ENCODE peak calls at places on chromosomes 6 and 20, in ten cellular contexts. S is uterus, L is astrocyte of the spinal cord, Z is psoas muscle, T is BE2C, H is endothelial cell of umbilical vein, J is endodermal cell, B is SK-N-SH, R is AG09309, U is cardiac muscle cell. Q is an unnamed sample.

GRCh38 chr20:40470313-40471260 is 218.4 kb downstream of the MAFB start:
- DNase-seq in U (no peak), J (no peak), L (no peak), Z (peak; percentile 26), B (peak; percentile 19), H (no peak), T (no peak), R (no peak), S (peak; percentile 26), Q (peak; percentile 31)

GRCh38 chr6:139954463-139955071 is 580.1 kb upstream of the CITED2 start:
- DNase-seq in S (no peak), J (no peak), Z (no peak), U (no peak), H (no peak), L (no peak), T (no peak), R (no peak), B (no peak), Q (no peak)

GRCh38 chr20:15339264-15339663 is 1001.9 kb upstream of the FLRT3 start:
- DNase-seq in B (no peak), S (no peak), Z (no peak), U (no peak), H (no peak), T (no peak), J (no peak), L (no peak), R (no peak), Q (no peak)

GRCh38 chr6:124987291-124987690 is 25.1 kb downstream of the RNF217 start:
- DNase-seq in U (peak; percentile 34), T (no peak), H (no peak), L (no peak), R (no peak), Z (no peak), S (no peak), B (no peak), J (no peak), Q (no peak)

GRCh38 chr6:8652710-8653109 is 217.4 kb upstream of the SLC35B3 start:
- DNase-seq in S (no peak), J (peak; percentile 44), U (no peak), H (no peak), T (no peak), L (no peak), R (no peak), B (no peak), Z (no peak), Q (no peak)

GRCh38 chr6:88492824-88493223 is 326.7 kb upstream of the CNR1 start:
- DNase-seq in J (no peak), T (peak; percentile 13), Z (no peak), H (peak; percentile 41), S (no peak), L (peak; percentile 61), U (peak; percentile 53), R (peak; percentile 3), B (peak; percentile 19), Q (peak; percentile 27)

GRCh38 chr20:50350510-50351249 is 159.5 kb upstream of the PTPN1 start:
- DNase-seq in J (no peak), B (no peak), Z (no peak), R (no peak), U (no peak), T (no peak), S (no peak), H (no peak), L (no peak), Q (no peak)

GRCh38 chr20:47799116-47799715 is 13.9 kb upstream of the SULF2 start:
- DNase-seq in T (no peak), H (peak; percentile 66), J (no peak), Z (no peak), B (no peak), L (no peak), S (no peak), U (peak; percentile 44), R (no peak), Q (no peak)

DNA sequence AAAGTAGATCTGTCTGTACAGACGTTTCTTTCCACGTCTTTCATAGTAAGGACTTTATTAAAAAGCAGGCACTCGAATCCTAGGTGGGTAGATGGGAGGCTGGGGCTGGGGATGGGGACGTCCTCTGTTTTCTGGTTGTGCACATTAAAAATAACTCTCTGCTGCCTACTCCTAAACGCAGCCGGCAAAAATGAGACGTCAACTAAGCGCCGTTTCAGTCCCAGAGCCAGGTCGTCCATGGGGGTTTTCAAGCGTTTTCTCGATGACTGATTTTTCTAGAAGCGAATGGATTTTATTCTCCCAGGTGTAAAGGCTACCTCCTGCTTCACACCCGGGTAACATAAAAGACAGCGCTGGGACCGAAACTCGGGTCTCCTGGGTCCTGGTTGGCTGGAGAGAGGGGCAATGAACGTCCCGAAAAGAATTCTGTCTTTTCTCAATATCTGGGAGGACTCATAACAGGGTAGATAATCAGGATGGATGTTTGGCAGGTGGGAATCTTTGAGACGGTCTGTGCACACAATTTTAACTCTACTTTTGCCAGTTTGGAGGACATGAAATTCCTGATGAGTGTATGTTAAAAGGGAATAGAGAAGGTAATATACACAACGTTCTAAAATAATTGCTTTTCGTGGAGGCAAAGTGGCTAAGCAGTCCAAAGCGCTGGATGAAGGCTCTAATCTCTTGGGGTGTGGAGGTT is 25.3 kb downstream of the GPX6 start:
- DNase-seq in H (no peak), J (no peak), U (no peak), T (no peak), B (peak; percentile 50), Z (no peak), S (peak; percentile 26), R (no peak), L (no peak), Q (peak; percentile 31)
- H3K4me3 ChIP-seq in H (peak overlapping the region; percentile 48), J (peak overlapping the region; percentile 90), U (peak overlapping the region; percentile 44), T (peak overlapping the region; percentile 80), B (peak overlapping the region; percentile 58), Z (peak overlapping the region; percentile 36), S (peak overlapping the region; percentile 46), R (peak overlapping the region; percentile 48), L (peak overlapping the region; percentile 68), Q (peak overlapping the region; percentile 50)

GRCh38 chr20:59147197-59147596 is 16.4 kb upstream of the ZNF831 start:
- DNase-seq in J (no peak), U (no peak), B (peak; percentile 79), R (no peak), Z (no peak), H (no peak), S (no peak), L (no peak), T (no peak), Q (no peak)

GRCh38 chr20:59145926-59146800 is 17.5 kb upstream of the ZNF831 start:
- DNase-seq in J (no peak), T (no peak), H (no peak), Z (no peak), U (no peak), L (no peak), S (no peak), B (no peak), R (no peak), Q (no peak)

GRCh38 chr20:59145247-59145925 is 18.2 kb upstream of the ZNF831 start:
- DNase-seq in B (no peak), S (no peak), H (no peak), J (no peak), R (no peak), U (no peak), Z (no peak), T (no peak), L (no peak), Q (no peak)

GRCh38 chr20:59144831-59145196 is 18.8 kb upstream of the ZNF831 start:
- DNase-seq in J (no peak), L (no peak), R (no peak), S (no peak), H (no peak), Z (no peak), T (no peak), B (no peak), U (no peak), Q (no peak)

DNA sequence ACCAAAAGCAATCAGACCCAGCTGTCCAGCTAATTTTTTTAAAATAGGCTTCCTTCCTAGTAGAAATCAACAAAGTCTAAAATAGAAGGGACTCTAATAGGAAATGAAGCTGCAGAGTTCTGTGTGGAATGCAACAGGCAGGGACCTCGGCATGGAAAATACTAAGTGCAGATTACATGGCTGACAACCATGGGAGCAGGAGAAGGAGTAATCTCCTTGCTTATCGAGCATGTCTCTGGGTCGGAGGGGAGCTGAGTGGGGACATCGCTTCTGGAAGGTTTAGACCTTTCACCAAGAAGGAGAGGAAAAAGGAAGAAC is 16.9 kb upstream of the ZNF831 start:
- DNase-seq in U (no peak), B (peak; percentile 45), H (no peak), J (no peak), R (no peak), Z (no peak), L (no peak), T (no peak), S (no peak), Q (no peak)
- H3K4me3 ChIP-seq in U (no peak overlapping the region), B (no peak overlapping the region), H (no peak overlapping the region), J (no peak overlapping the region), R (no peak overlapping the region), Z (no peak overlapping the region), L (no peak overlapping the region), T (no peak overlapping the region), S (no peak overlapping the region), Q (no peak overlapping the region)

DNA sequence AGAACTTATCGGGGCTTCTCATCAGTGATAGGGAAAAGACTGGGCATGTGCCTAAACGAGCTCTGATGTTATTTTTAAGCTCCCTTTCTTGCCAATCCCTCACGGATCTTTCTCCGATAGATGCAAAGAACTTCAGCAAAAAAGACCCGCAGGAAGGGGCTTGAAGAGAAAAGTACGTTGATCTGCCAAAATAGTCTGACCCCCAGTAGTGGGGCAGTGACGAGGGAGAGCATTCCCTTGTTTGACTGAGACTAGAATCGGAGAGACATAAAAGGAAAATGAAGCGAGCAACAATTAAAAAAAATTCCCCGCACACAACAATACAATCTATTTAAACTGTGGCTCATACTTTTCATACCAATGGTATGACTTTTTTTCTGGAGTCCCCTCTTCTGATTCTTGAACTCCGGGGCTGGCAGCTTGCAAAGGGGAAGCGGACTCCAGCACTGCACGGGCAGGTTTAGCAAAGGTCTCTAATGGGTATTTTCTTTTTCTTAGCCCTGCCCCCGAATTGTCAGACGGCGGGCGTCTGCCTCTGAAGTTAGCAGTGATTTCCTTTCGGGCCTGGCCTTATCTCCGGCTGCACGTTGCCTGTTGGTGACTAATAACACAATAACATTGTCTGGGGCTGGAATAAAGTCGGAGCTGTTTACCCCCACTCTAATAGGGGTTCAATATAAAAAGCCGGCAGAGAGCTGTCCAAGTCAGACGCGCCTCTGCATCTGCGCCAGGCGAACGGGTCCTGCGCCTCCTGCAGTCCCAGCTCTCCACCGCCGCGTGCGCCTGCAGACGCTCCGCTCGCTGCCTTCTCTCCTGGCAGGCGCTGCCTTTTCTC is at the start of gene EDN1:
- DNase-seq in L (peak; percentile 87), H (peak; percentile 100), J (peak; percentile 92), T (peak; percentile 75), R (no peak), U (peak; percentile 93), S (peak; percentile 50), B (peak; percentile 82), Z (peak; percentile 69), Q (peak; percentile 80)
- H3K4me3 ChIP-seq in L (peak within 1 kb of the TSS; percentile 58), H (peak within 1 kb of the TSS; percentile 91), J (peak within 1 kb of the TSS; percentile 77), T (peak within 1 kb of the TSS; percentile 48), R (peak within 1 kb of the TSS; percentile 43), U (peak within 1 kb of the TSS; percentile 34), S (peak within 1 kb of the TSS; percentile 32), B (peak within 1 kb of the TSS; percentile 79), Z (peak within 1 kb of the TSS; percentile 62), Q (peak within 1 kb of the TSS; percentile 39)

GRCh38 chr20:46554850-46555249 is 4.4 kb upstream of the OCSTAMP start:
- DNase-seq in S (no peak), J (no peak), L (no peak), T (no peak), U (no peak), H (no peak), B (no peak), Z (no peak), R (no peak), Q (no peak)

GRCh38 chr20:46550441-46550840 is at the start of gene OCSTAMP:
- DNase-seq in T (no peak), J (no peak), S (no peak), U (no peak), Z (no peak), H (no peak), R (no peak), B (no peak), L (no peak), Q (no peak)

GRCh38 chr20:46555370-46555956 is 5.0 kb upstream of the OCSTAMP start:
- DNase-seq in H (no peak), B (no peak), Z (no peak), J (no peak), R (no peak), S (no peak), U (no peak), L (no peak), T (no peak), Q (no peak)

GRCh38 chr20:46551508-46552280 is 1.2 kb upstream of the OCSTAMP start:
- DNase-seq in H (no peak), L (no peak), T (no peak), J (peak; percentile 76), Z (no peak), U (no peak), S (no peak), B (no peak), R (no peak), Q (no peak)

GRCh38 chr20:46552460-46553420 is 2.3 kb upstream of the OCSTAMP start:
- DNase-seq in U (no peak), H (no peak), R (no peak), Z (no peak), T (no peak), J (no peak), B (no peak), L (no peak), S (no peak), Q (no peak)
- H3K4me3 ChIP-seq in U (no peak overlapping the region), H (no peak overlapping the region), R (no peak overlapping the region), Z (no peak overlapping the region), T (no peak overlapping the region), J (no peak overlapping the region), B (no peak overlapping the region), L (no peak overlapping the region), S (no peak overlapping the region), Q (no peak overlapping the region)